ENCODE peak calls at places on chromosomes 7 and 10, in four cellular contexts. H is mammary epithelial cell, M is fibroblast of lung, V is OCI-LY7. U is an unnamed sample.

GRCh38 chr7:138784692-138785091 is 13.1 kb upstream of the TMEM213 start:
- DNase-seq in H (peak; percentile 32), V (no peak), M (no peak), U (no peak)

GRCh38 chr7:12139421-12139820 is 71.7 kb upstream of the TMEM106B start:
- DNase-seq in V (no peak), H (peak; percentile 3), M (peak; percentile 98), U (no peak)

GRCh38 chr10:62625484-62625883 is 179.0 kb upstream of the ADO start:
- DNase-seq in M (no peak), V (no peak), H (no peak), U (no peak)

GRCh38 chr7:46937826-46938225 is 644.1 kb downstream of the TNS3 start:
- DNase-seq in H (no peak), M (no peak), V (no peak), U (peak; percentile 38)

GRCh38 chr10:28849309-28849708 is 172.0 kb downstream of the BAMBI start:
- DNase-seq in V (no peak), H (peak; percentile 8), M (no peak), U (no peak)

GRCh38 chr7:33040803-33041516 is 21.6 kb downstream of the NT5C3A start:
- DNase-seq in M (no peak), H (peak; percentile 90), V (peak; percentile 91), U (no peak)

GRCh38 chr10:124648738-124649137 is 95.4 kb downstream of the FAM53B start:
- DNase-seq in M (peak; percentile 87), V (no peak), H (peak; percentile 92), U (peak; percentile 94)

GRCh38 chr10:87654212-87654611 is 5.5 kb upstream of the PAPSS2 start:
- DNase-seq in V (no peak), M (no peak), H (no peak), U (no peak)

GRCh38 chr10:132240581-132240980 is 53.8 kb downstream of the DPYSL4 start:
- DNase-seq in M (no peak), V (no peak), H (no peak), U (no peak)

GRCh38 chr10:58335306-58336005 is 650 bp downstream of the UBE2D1 start:
- DNase-seq in V (no peak), H (peak; percentile 73), M (peak; percentile 42), U (peak; percentile 72)

GRCh38 chr10:117139581-117140524 is 1.8 kb upstream of the VAX1 start:
- DNase-seq in V (no peak), H (no peak), M (no peak), U (peak; percentile 62)

GRCh38 chr7:12080006-12080405 is 131.1 kb upstream of the TMEM106B start:
- DNase-seq in H (no peak), M (no peak), V (no peak), U (no peak)

GRCh38 chr10:35961501-35961900 is 319.4 kb upstream of the FZD8 start:
- DNase-seq in M (peak; percentile 46), V (no peak), H (peak; percentile 39), U (peak; percentile 9)

GRCh38 chr10:624605-625334 is 64.7 kb downstream of the DIP2C start:
- DNase-seq in H (peak; percentile 32), V (no peak), M (peak; percentile 91), U (peak; percentile 97)

GRCh38 chr7:107386543-107386900 is 83.3 kb upstream of the GPR22 start:
- DNase-seq in V (no peak), H (no peak), M (no peak), U (no peak)

GRCh38 chr7:40483630-40484029 is 348.8 kb downstream of the SUGCT start:
- DNase-seq in V (no peak), M (no peak), H (no peak), U (no peak)

GRCh38 chr10:122348951-122349361 is 25.6 kb upstream of the PLEKHA1 start:
- DNase-seq in M (no peak), H (no peak), V (no peak), U (no peak)

GRCh38 chr7:17640730-17641377 is 299.4 kb downstream of the SNX13 start:
- DNase-seq in V (peak; percentile 35), M (peak; percentile 25), H (no peak), U (no peak)

GRCh38 chr10:26367771-26368170 is 70.4 kb upstream of the APBB1IP start:
- DNase-seq in M (peak; percentile 35), V (peak; percentile 63), H (peak; percentile 3), U (no peak)

GRCh38 chr7:140557809-140558518 is 78.7 kb upstream of the MKRN1 start:
- DNase-seq in H (no peak), M (no peak), V (no peak), U (no peak)

GRCh38 chr10:44714451-44714850 is 196.7 kb upstream of the TMEM72 start:
- DNase-seq in H (no peak), M (no peak), V (no peak), U (no peak)

GRCh38 chr7:144474363-144474762 is 70.9 kb upstream of the NOBOX start:
- DNase-seq in V (no peak), M (no peak), H (no peak), U (no peak)

GRCh38 chr7:139574618-139575337 is 51.3 kb downstream of the CLEC2L start:
- DNase-seq in M (no peak), V (no peak), H (no peak), U (no peak)

GRCh38 chr7:55593515-55594318 is 21.4 kb upstream of the VOPP1 start:
- DNase-seq in V (peak; percentile 76), M (peak; percentile 31), H (peak; percentile 51), U (peak; percentile 90)

GRCh38 chr10:71729023-71729649 is 9.6 kb upstream of the C10orf105 start:
- DNase-seq in M (no peak), H (peak; percentile 68), V (peak; percentile 28), U (no peak)

GRCh38 chr7:82674319-82674718 is 230.7 kb upstream of the CACNA2D1 start:
- DNase-seq in H (no peak), V (no peak), M (no peak), U (no peak)

GRCh38 chr7:30412810-30413504 is 65.6 kb downstream of the NOD1 start:
- DNase-seq in H (peak; percentile 78), V (peak; percentile 47), M (peak; percentile 78), U (peak; percentile 95)

GRCh38 chr7:55965805-55966421 is 1.5 kb downstream of the NIPSNAP2 start:
- DNase-seq in V (no peak), H (peak; percentile 16), M (peak; percentile 19), U (peak; percentile 50)

GRCh38 chr7:105487559-105488218 is 34.4 kb downstream of the PUS7 start:
- DNase-seq in V (peak; percentile 33), M (peak; percentile 82), H (peak; percentile 41), U (peak; percentile 81)

GRCh38 chr10:88256013-88256680 is 327.0 kb downstream of the RNLS start:
- DNase-seq in M (no peak), V (no peak), H (no peak), U (no peak)

GRCh38 chr7:128151646-128152045 is 89.4 kb upstream of the LEP start:
- DNase-seq in M (no peak), V (no peak), H (no peak), U (no peak)

GRCh38 chr7:103985565-103986126 is 3.8 kb downstream of the RELN start:
- DNase-seq in H (no peak), M (no peak), V (no peak), U (no peak)

GRCh38 chr7:103660455-103661371 is 214.7 kb upstream of the SLC26A5 start:
- DNase-seq in V (no peak), M (peak; percentile 67), H (peak; percentile 72), U (no peak)

GRCh38 chr10:119269737-119270136 is 62.4 kb downstream of the GRK5 start:
- DNase-seq in H (no peak), V (no peak), M (no peak), U (no peak)

GRCh38 chr7:420142-421055 is 99.2 kb downstream of the PDGFA start:
- DNase-seq in H (no peak), M (no peak), V (no peak), U (peak; percentile 82)

GRCh38 chr7:90298145-90299038 is 22.7 kb downstream of the FAM237B start:
- DNase-seq in M (peak; percentile 74), H (peak; percentile 61), V (peak; percentile 30), U (peak; percentile 44)

GRCh38 chr10:15370741-15371701 is at the start of gene FAM171A1:
- DNase-seq in H (peak; percentile 56), V (no peak), M (peak; percentile 52), U (peak; percentile 98)
- TF ChIP-seq CTCF in H (no peak), V (no peak), M (no peak), U (no peak)

DNA sequence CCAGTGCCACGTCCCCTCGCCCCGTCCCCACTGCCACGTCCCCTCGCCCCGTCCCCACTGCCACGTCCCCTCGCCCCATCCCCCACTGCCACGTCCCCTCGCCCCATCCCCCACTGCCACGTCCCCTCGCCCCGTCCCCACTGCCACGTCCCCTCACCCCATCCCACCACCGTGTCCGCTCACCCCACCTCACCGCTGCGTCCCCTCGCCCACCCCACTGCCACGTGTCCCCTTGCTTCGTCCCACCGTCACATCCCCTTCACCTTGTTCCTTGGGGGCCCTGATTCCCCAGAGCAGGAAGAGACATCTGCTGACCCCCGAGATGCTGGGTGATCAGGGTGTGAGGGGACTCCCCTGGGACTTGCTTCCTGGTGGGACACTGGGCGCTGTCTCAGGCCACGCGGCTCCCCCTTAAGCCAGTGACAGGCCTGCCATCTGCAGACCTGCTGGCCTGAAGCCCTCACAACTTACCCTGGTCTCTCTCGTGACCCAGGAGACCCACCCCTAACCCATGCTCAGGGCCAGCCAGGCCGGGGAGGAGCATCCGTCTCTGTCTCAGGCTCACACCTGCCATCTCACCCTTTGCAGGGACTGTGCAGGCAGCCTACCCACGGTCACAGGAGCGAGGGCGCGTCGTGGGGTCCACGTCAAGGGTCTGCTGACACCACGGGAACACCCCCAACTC is 260.4 kb downstream of the ELFN1 start:
- DNase-seq in M (no peak), V (no peak), H (no peak), U (no peak)
- H3K79me2 ChIP-seq in M (no peaks in the 10 kb centered on the region), V (no peaks in the 10 kb centered on the region), H (no peaks in the 10 kb centered on the region), U (peaks cover 22% of the 10 kb centered on the region)

DNA sequence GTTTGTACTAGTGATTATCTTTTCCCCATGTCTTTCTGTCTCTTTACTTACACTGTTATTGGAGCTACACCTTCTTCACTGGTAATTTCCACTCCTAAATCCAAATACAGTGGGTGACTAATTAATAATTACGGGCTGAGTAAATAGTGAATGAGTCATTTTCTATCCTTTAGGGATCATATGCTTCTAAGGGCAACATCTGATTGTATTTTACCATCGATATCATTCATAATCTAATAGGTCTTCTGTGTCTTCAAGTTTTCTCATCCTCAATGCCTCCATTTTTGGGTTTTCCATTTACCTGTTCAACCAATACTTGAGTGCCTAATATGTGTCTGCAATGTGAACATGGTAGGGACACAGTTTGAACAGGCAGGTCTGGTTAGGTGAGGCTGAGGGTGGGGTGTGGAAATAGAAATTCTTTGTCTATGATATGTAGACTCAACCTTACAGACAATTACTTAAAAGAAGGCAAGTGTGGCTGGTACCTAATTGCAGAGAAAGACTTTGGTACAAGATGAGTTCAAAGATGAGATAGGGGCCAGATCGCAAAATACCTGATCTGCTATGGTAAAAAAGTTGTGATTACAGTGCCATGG is 5.9 kb upstream of the DHX32 start:
- DNase-seq in H (peak; percentile 51), M (no peak), V (no peak), U (no peak)
- H3K4me1 ChIP-seq in H (peaks cover 14% of the 10 kb centered on the region), M (no peaks in the 10 kb centered on the region), V (no peaks in the 10 kb centered on the region), U (no peaks in the 10 kb centered on the region)

DNA sequence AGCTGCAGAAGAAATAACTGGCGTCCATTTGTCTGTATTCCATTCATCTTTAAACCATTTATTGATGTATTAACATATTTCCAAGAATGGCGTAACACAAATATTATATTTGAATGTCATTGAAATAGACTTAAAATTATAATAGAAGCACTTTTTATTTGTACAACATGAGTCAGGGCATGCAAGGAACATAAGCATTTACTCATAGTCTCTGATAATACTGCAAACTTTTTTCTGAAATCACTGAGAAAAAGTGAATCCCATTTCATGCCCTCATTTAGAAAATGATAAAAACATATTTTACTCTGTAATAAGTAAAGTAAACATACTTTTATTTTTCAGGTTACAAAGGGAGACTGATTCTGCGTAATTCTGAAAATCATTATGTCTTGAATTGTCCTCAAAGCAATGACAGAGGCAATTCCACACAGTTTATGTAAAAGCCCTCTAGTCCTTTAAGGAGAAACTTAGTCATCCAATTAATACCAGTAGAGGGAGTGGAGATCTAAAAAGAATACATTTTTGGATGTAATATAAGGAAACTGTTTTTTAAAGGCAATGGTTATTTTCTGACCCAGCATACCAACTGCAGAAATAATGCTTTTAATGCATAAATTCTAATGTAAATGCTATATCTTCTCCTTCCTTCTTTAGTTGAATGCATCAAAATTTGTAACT is 58.1 kb downstream of the AGMO start:
- DNase-seq in H (no peak), V (no peak), M (peak; percentile 3), U (no peak)
- TF ChIP-seq CTCF in H (no peak), V (no peak), M (peak; percentile 8), U (peak; percentile 14)

U was measured in osteoblast.